ENCODE peak calls at places on chromosome 21, in ten cellular contexts. D is GM13976, X is epithelial cell of esophagus, R is GM10248, V is pancreas, I is psoas muscle, M is tibial nerve, O is WTC11, G is fibroblast of the aortic adventitia, T is cardiac muscle cell. B is an unnamed sample.

GRCh38 chr21:31282095-31282709 is 61.9 kb downstream of the TIAM1 start:
- DNase-seq in D (no peak), X (peak), R (no peak), V (no peak), I (peak), M (no peak), O (no peak), G (peak), T (peak), B (no peak)

GRCh38 chr21:15379776-15380175 is 315.0 kb upstream of the NRIP1 start:
- DNase-seq in D (no peak), X (peak), R (no peak), V (no peak), I (no peak), M (no peak), O (no peak), G (peak), T (no peak), B (no peak)

GRCh38 chr21:42426424-42426823 is 22.7 kb downstream of the UBASH3A start:
- DNase-seq in D (peak), X (no peak), R (peak), V (no peak), I (no peak), M (no peak), O (no peak), G (no peak), T (no peak), B (no peak)

GRCh38 chr21:42456457-42456856 is 39.6 kb downstream of the RSPH1 start:
- DNase-seq in D (no peak), X (peak), R (no peak), V (no peak), I (no peak), M (no peak), O (no peak), G (no peak), T (no peak), B (no peak)

GRCh38 chr21:26194326-26194725 is 23.8 kb upstream of the APP start:
- DNase-seq in D (no peak), X (no peak), R (no peak), V (no peak), I (no peak), M (no peak), O (no peak), G (peak), T (no peak), B (no peak)

GRCh38 chr21:16072692-16073091 is 342.9 kb downstream of the USP25 start:
- DNase-seq in D (no peak), X (no peak), R (no peak), V (no peak), I (no peak), M (no peak), O (no peak), G (peak), T (no peak), B (peak)

GRCh38 chr21:34846214-34846575 is 177.4 kb downstream of the CLIC6 start:
- DNase-seq in D (no peak), X (peak), R (no peak), V (no peak), I (no peak), M (no peak), O (no peak), G (no peak), T (no peak), B (no peak)

GRCh38 chr21:34177919-34178567 is 104.7 kb downstream of the MRPS6 start:
- DNase-seq in D (no peak), X (no peak), R (no peak), V (no peak), I (no peak), M (no peak), O (no peak), G (no peak), T (no peak), B (no peak)

GRCh38 chr21:34187935-34188334 is 114.6 kb downstream of the MRPS6 start:
- DNase-seq in D (no peak), X (no peak), R (no peak), V (no peak), I (peak), M (no peak), O (no peak), G (peak), T (no peak), B (no peak)

GRCh38 chr21:15423676-15424445 is 305.9 kb upstream of the USP25 start:
- DNase-seq in D (no peak), X (no peak), R (no peak), V (no peak), I (no peak), M (no peak), O (no peak), G (no peak), T (no peak), B (no peak)

GRCh38 chr21:43304621-43305335 is 122.2 kb downstream of the SIK1 start:
- DNase-seq in D (no peak), X (no peak), R (no peak), V (no peak), I (no peak), M (no peak), O (no peak), G (no peak), T (no peak), B (no peak)

GRCh38 chr21:43338951-43339350 is 88.0 kb downstream of the SIK1 start:
- DNase-seq in D (no peak), X (no peak), R (no peak), V (no peak), I (no peak), M (no peak), O (no peak), G (no peak), T (no peak), B (no peak)

GRCh38 chr21:26115899-26116298 is 54.7 kb downstream of the APP start:
- DNase-seq in D (no peak), X (no peak), R (no peak), V (no peak), I (no peak), M (no peak), O (no peak), G (peak), T (no peak), B (no peak)

GRCh38 chr21:40049959-40050290 is 182.7 kb downstream of the PCP4 start:
- DNase-seq in D (no peak), X (no peak), R (no peak), V (no peak), I (no peak), M (no peak), O (peak), G (no peak), T (no peak), B (no peak)

GRCh38 chr21:31476551-31477120 is 132.6 kb upstream of the TIAM1 start:
- DNase-seq in D (no peak), X (no peak), R (no peak), V (no peak), I (no peak), M (no peak), O (no peak), G (peak), T (no peak), B (no peak)

GRCh38 chr21:16211339-16212303 is 481.8 kb downstream of the USP25 start:
- DNase-seq in D (no peak), X (peak), R (no peak), V (no peak), I (no peak), M (no peak), O (no peak), G (peak), T (peak), B (no peak)

GRCh38 chr21:32687946-32688345 is 39.9 kb downstream of the SYNJ1 start:
- DNase-seq in D (peak), X (no peak), R (no peak), V (no peak), I (no peak), M (no peak), O (no peak), G (no peak), T (no peak), B (no peak)
- TF ChIP-seq CTCF in D (no peak), X (no peak), R (peak), V (no peak), I (no peak), M (no peak), O (no peak), G (no peak), T (no peak), B (no peak)

GRCh38 chr21:29817450-29817849 is 122.3 kb downstream of the GRIK1 start:
- DNase-seq in D (no peak), X (no peak), R (no peak), V (no peak), I (no peak), M (no peak), O (no peak), G (no peak), T (no peak), B (no peak)

GRCh38 chr21:29818520-29818919 is 121.3 kb downstream of the GRIK1 start:
- DNase-seq in D (no peak), X (no peak), R (no peak), V (no peak), I (no peak), M (no peak), O (no peak), G (no peak), T (no peak), B (no peak)

GRCh38 chr21:29812947-29813346 is 126.8 kb downstream of the GRIK1 start:
- DNase-seq in D (no peak), X (no peak), R (no peak), V (no peak), I (no peak), M (no peak), O (no peak), G (no peak), T (no peak), B (no peak)
- TF ChIP-seq CTCF in D (no peak), X (no peak), R (no peak), V (no peak), I (no peak), M (no peak), O (no peak), G (no peak), T (no peak), B (no peak)

DNA sequence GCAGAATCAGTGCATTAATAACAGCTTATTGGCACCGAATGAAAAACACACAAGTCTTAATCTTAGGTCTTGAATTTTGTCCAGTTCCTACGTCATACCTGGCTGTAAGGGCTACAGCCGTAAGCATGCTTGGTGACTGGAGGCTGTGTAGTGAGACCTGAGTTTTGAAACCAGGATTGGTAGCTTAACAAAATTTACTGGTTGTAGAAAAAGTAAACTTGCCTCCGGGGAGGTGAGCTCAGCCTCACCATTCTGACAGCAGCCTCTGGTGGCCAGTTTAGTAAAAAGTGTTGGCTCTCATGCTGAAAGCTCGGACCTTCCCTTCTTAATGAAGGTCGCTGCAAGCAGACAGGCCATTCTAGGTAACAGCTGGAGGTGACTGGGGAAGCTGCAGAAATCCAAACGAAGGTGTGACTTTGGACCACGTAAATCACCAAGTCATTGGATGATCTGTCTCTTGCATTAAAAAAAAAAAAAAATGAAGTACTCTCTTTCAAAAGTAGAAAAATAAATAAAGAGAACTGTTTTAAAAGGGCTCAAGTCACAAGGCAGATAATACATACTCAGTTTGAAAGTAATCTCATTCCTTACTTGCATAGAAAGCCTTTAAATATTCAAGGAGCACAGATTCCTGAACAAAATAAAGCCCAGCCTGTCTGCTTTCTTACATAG is 48.8 kb downstream of the HLCS start:
- DNase-seq in D (no peak), X (peak), R (no peak), V (peak), I (no peak), M (no peak), O (peak), G (peak), T (peak), B (peak)
- TF ChIP-seq CTCF in D (no peak), X (peak), R (peak), V (peak), I (peak), M (no peak), O (peak), G (peak), T (peak), B (peak)

DNA sequence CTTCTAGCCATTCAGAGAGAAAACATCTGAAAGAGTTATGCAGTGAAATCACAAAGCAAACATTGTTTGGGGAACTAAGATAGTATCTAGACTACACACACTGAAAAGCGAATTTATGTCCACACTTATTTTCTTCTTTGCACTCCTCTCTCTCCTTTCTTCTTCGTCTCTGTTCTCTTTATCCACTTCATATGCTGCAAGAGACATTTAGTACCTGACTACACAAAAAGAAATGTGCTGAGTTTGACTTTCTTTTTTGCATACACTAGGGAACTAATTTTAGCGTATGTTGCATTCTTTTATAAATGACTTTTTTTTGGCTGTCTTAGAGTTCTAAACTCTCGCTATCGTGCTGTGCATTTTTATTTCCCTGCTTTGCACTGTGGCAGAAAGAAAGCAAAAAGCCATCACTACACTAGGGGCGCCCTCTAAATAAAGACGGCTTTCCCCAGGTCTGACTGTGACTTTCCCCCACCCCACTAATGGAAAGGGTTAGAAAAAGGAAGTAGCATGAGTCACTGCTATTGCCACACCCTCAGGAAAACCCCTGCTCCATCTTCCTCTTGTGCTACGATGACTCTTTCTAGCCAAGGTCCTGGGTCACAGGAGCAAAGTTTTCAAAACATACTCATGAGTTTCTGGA is 65.7 kb downstream of the MAP3K7CL start:
- DNase-seq in D (peak), X (peak), R (peak), V (peak), I (no peak), M (no peak), O (no peak), G (peak), T (no peak), B (no peak)
- TF ChIP-seq CTCF in D (peak), X (peak), R (peak), V (no peak), I (no peak), M (no peak), O (no peak), G (peak), T (peak), B (no peak)

GRCh38 chr21:24870633-24871032 is 736.6 kb downstream of the MRPL39 start:
- DNase-seq in D (no peak), X (no peak), R (no peak), V (no peak), I (no peak), M (no peak), O (no peak), G (no peak), T (no peak), B (no peak)
- TF ChIP-seq CTCF in D (no peak), X (no peak), R (no peak), V (no peak), I (no peak), M (no peak), O (no peak), G (no peak), T (no peak), B (no peak)

GRCh38 chr21:45473496-45474322 is 68.5 kb downstream of the SLC19A1 start:
- DNase-seq in D (no peak), X (no peak), R (no peak), V (no peak), I (no peak), M (no peak), O (no peak), G (no peak), T (no peak), B (no peak)
- TF ChIP-seq CTCF in D (no peak), X (no peak), R (no peak), V (no peak), I (no peak), M (no peak), O (no peak), G (no peak), T (no peak), B (no peak)

B was measured in dorsolateral prefrontal cortex.